ENCODE peak calls at places on chromosome 20, in four cellular contexts. C is stomach, G is MM.1S, V is RWPE1. Q is an unnamed sample.

GRCh38 chr20:47223896-47224295 is 132.6 kb downstream of the ZMYND8 start:
- DNase-seq in C (no peak), G (no peak), V (no peak), Q (no peak)

GRCh38 chr20:25148181-25148981 is 47.1 kb upstream of the ENTPD6 start:
- DNase-seq in C (peak; percentile 54), G (no peak), V (peak; percentile 20), Q (peak; percentile 60)

GRCh38 chr20:41587956-41588355 is 30.2 kb downstream of the CHD6 start:
- DNase-seq in C (no peak), G (no peak), V (peak; percentile 79), Q (peak; percentile 64)

GRCh38 chr20:3316131-3316530 is 77.1 kb upstream of the SLC4A11 start:
- DNase-seq in C (no peak), G (no peak), V (no peak), Q (no peak)

GRCh38 chr20:26276811-26277210 is 580.2 kb upstream of the ZNF337 start:
- DNase-seq in C (no peak), G (no peak), V (no peak), Q (peak; percentile 1)

GRCh38 chr20:45893831-45894230 is 2.7 kb downstream of the CTSA start:
- DNase-seq in C (no peak), G (no peak), V (no peak), Q (no peak)

GRCh38 chr20:38840053-38840893 is 34.8 kb downstream of the PPP1R16B start:
- DNase-seq in C (no peak), G (no peak), V (no peak), Q (no peak)

GRCh38 chr20:59823456-59823855 is 110.0 kb downstream of the SYCP2 start:
- DNase-seq in C (no peak), G (no peak), V (no peak), Q (no peak)

GRCh38 chr20:60137657-60138245 is 179.5 kb downstream of the CDH26 start:
- DNase-seq in C (no peak), G (peak; percentile 83), V (peak; percentile 51), Q (no peak)

GRCh38 chr20:46764068-46764467 is 54.6 kb downstream of the SLC2A10 start:
- DNase-seq in C (no peak), G (no peak), V (no peak), Q (no peak)

GRCh38 chr20:45346291-45346718 is 1.9 kb downstream of the SDC4 start:
- DNase-seq in C (no peak), G (no peak), V (peak; percentile 31), Q (no peak)

GRCh38 chr20:58690851-58691250 is 1.7 kb upstream of the NPEPL1 start:
- DNase-seq in C (peak; percentile 24), G (no peak), V (no peak), Q (peak; percentile 46)

GRCh38 chr20:17680128-17680835 is 1.8 kb downstream of the RRBP1 start:
- DNase-seq in C (peak; percentile 74), G (no peak), V (peak; percentile 74), Q (peak; percentile 81)

GRCh38 chr20:61178431-61179080 is 73.5 kb upstream of the CDH4 start:
- DNase-seq in C (no peak), G (no peak), V (no peak), Q (no peak)

GRCh38 chr20:59748555-59749292 is 144.4 kb downstream of the PHACTR3 start:
- DNase-seq in C (no peak), G (no peak), V (no peak), Q (peak; percentile 57)

GRCh38 chr20:43691928-43692524 is 25.1 kb downstream of the MYBL2 start:
- DNase-seq in C (peak; percentile 58), G (peak; percentile 65), V (peak; percentile 68), Q (peak; percentile 39)

GRCh38 chr20:48404598-48404997 is 423.2 kb downstream of the PREX1 start:
- DNase-seq in C (no peak), G (no peak), V (peak; percentile 30), Q (no peak)

GRCh38 chr20:62925420-62926228 is 681 bp downstream of the DIDO1 start:
- DNase-seq in C (peak; percentile 45), G (peak; percentile 44), V (no peak), Q (peak; percentile 35)

GRCh38 chr20:63563186-63563935 is 9.4 kb downstream of the FNDC11 start:
- DNase-seq in C (no peak), G (no peak), V (no peak), Q (no peak)

GRCh38 chr20:51687071-51687470 is 81.1 kb downstream of the ATP9A start:
- DNase-seq in C (no peak), G (no peak), V (peak; percentile 96), Q (peak; percentile 29)

GRCh38 chr20:59181936-59182335 is 18.3 kb downstream of the ZNF831 start:
- DNase-seq in C (no peak), G (no peak), V (no peak), Q (no peak)

GRCh38 chr20:59809630-59810375 is 123.6 kb downstream of the SYCP2 start:
- DNase-seq in C (no peak), G (no peak), V (no peak), Q (no peak)

GRCh38 chr20:61424011-61424627 is 172.1 kb downstream of the CDH4 start:
- DNase-seq in C (no peak), G (no peak), V (no peak), Q (no peak)

GRCh38 chr20:29497261-29497671 is 1760.2 kb upstream of the DEFB115 start:
- DNase-seq in C (no peak), G (peak; percentile 91), V (no peak), Q (peak; percentile 4)

GRCh38 chr20:41701596-41702350 is 83.6 kb upstream of the CHD6 start:
- DNase-seq in C (no peak), G (no peak), V (no peak), Q (peak; percentile 26)

GRCh38 chr20:20752712-20753111 is 40.3 kb upstream of the RALGAPA2 start:
- DNase-seq in C (no peak), G (no peak), V (no peak), Q (no peak)

GRCh38 chr20:12028771-12029170 is 111.1 kb downstream of the BTBD3 start:
- DNase-seq in C (no peak), G (no peak), V (no peak), Q (no peak)

GRCh38 chr20:62363920-62364851 is 2.9 kb downstream of the LAMA5 start:
- DNase-seq in C (no peak), G (no peak), V (no peak), Q (no peak)

GRCh38 chr20:57361517-57361916 is 10.5 kb downstream of the RAE1 start:
- DNase-seq in C (no peak), G (no peak), V (peak; percentile 97), Q (peak; percentile 83)

GRCh38 chr20:7765221-7765620 is 175.0 kb downstream of the HAO1 start:
- DNase-seq in C (no peak), G (peak; percentile 74), V (no peak), Q (no peak)

GRCh38 chr20:32089637-32090330 is 19.7 kb upstream of the TM9SF4 start:
- DNase-seq in C (no peak), G (no peak), V (no peak), Q (no peak)

GRCh38 chr20:32088759-32089158 is 20.8 kb upstream of the TM9SF4 start:
- DNase-seq in C (no peak), G (no peak), V (no peak), Q (no peak)

GRCh38 chr20:32087117-32087516 is 22.4 kb upstream of the TM9SF4 start:
- DNase-seq in C (no peak), G (no peak), V (no peak), Q (no peak)

GRCh38 chr20:32091888-32092346 is 17.6 kb upstream of the TM9SF4 start:
- DNase-seq in C (peak; percentile 78), G (peak; percentile 74), V (peak; percentile 79), Q (peak; percentile 81)
- TF ChIP-seq CTCF in C (no peak), G (peak; percentile 85), V (peak; percentile 98), Q (peak; percentile 98)

GRCh38 chr20:53258741-53259140 is 286.6 kb downstream of the TSHZ2 start:
- DNase-seq in C (no peak), G (no peak), V (no peak), Q (no peak)

GRCh38 chr20:53263554-53264438 is 291.6 kb downstream of the TSHZ2 start:
- DNase-seq in C (no peak), G (no peak), V (no peak), Q (no peak)

GRCh38 chr20:53260168-53260567 is 288.0 kb downstream of the TSHZ2 start:
- DNase-seq in C (no peak), G (no peak), V (no peak), Q (no peak)

GRCh38 chr20:53262294-53262840 is 290.2 kb downstream of the TSHZ2 start:
- DNase-seq in C (no peak), G (no peak), V (peak; percentile 35), Q (no peak)

DNA sequence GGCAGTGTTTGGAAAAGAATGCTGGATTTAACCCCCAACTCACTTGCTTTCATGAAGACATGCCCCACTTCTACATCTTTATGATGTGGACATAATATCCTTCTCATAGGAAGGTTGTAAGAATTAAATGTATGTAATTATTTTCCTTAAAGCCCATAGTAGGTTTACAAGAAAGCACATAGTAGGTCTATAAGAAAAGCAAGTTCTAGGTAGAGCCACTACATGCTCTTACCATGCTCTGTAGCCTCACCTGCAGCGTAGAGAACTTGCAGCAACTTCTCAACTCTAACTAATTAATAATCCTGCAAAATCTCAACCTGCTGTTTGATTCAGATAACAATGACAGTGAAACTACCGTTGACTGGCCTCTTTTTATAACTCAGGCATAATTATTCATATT is 288.4 kb downstream of the TSHZ2 start:
- DNase-seq in C (no peak), G (no peak), V (no peak), Q (no peak)
- TF ChIP-seq CTCF in C (no peak), G (no peak), V (no peak), Q (no peak)

GRCh38 chr20:276620-277495 is 13.7 kb downstream of the C20orf96 start:
- DNase-seq in C (no peak), G (no peak), V (no peak), Q (no peak)

GRCh38 chr20:275791-276190 is 14.8 kb downstream of the C20orf96 start:
- DNase-seq in C (no peak), G (no peak), V (no peak), Q (no peak)

GRCh38 chr20:277496-277781 is 13.1 kb downstream of the C20orf96 start:
- DNase-seq in C (no peak), G (no peak), V (no peak), Q (no peak)

GRCh38 chr20:278181-278580 is 12.4 kb downstream of the C20orf96 start:
- DNase-seq in C (no peak), G (no peak), V (no peak), Q (no peak)

DNA sequence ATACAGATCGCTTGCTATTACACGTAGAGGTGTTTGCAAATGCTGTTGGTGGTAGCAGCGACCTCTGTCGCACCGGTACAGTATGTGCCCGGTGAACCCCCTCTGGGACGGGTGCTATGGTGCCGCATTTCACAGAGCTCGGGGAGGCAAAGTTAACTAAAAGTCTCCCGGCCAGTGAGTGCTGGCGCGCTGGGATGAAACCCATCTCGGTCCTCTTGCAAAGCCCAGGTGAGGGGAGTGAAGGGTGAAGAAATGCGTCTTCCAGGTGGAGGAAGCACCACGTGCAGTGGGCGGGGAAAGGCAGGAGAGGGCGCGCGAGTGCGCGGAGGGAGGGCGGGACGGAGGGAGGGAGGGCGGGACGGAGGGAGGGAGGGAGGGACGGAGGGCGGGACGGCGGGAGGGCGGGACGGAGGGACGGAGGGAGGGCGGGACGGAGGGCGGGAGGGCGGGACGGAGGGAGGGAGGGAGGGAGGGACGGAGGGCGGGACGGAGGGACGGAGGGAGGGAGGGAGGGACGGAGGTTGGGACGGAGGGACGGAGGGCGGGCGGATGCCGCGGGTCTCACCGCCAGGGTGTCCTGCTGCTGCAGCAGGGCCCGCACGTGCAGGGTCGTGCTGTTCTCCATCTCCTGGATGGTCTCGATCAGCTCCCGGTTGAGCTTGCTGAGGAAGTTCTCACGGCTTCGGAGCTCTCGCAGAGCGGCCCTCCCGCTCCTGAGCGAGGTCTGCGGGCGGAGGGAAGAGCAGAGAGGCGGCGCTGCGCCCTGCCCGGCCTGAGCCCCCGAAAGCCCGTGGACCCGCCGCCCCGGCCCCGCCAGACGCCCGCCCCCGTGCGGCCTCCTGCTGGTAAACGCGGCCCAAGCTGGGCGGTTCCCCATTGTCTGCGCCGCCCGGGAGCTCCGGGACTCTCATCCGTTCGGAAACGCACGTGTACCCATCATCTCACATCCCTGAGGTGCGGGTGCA is 11.7 kb downstream of the C20orf96 start:
- DNase-seq in C (no peak), G (no peak), V (peak; percentile 78), Q (no peak)
- TF ChIP-seq CTCF in C (no peak), G (no peak), V (peak; percentile 65), Q (no peak)

GRCh38 chr20:23668477-23668951 is 20.3 kb downstream of the CST4 start:
- DNase-seq in C (peak; percentile 50), G (peak; percentile 47), V (peak; percentile 82), Q (peak; percentile 67)
- TF ChIP-seq CTCF in C (no peak), G (peak; percentile 82), V (peak; percentile 83), Q (peak; percentile 85)

Q was measured in fibroblast of the aortic adventitia.